ENCODE peak calls at places on chromosome 21, in ten cellular contexts. V is nephron progenitor cell; L is CD8-positive, alpha-beta T cell; X is fibroblast of lung; O is IMR-90; Y is fibroblast of villous mesenchyme; K is lower leg skin; W is GM13977; B is HCT116; H is AG09309. P is an unnamed sample.
A peak's percentile ranks its signal among the peaks of the same experiment; 100 is the strongest.

GRCh38 chr21:38839683-38840286 is 34.1 kb downstream of the ETS2 start:
- DNase-seq in H (peak; percentile 68), O (peak; percentile 94), K (no peak), Y (peak; percentile 96), X (peak; percentile 94), V (no peak), L (no peak), W (no peak), B (peak; percentile 21), P (peak; percentile 97)

GRCh38 chr21:44065428-44065827 is 41.8 kb upstream of the PWP2 start:
- DNase-seq in H (no peak), L (peak; percentile 84), O (peak; percentile 57), B (no peak), W (no peak), X (peak; percentile 13), V (no peak), Y (peak; percentile 85), K (peak; percentile 76), P (peak; percentile 65)

GRCh38 chr21:37711294-37711844 is 204.9 kb downstream of the KCNJ6 start:
- DNase-seq in K (no peak), O (no peak), H (no peak), V (no peak), L (no peak), B (no peak), Y (peak; percentile 46), W (no peak), X (no peak), P (no peak)

GRCh38 chr21:44425307-44425894 is 29.9 kb upstream of the LRRC3 start:
- DNase-seq in X (no peak), L (no peak), O (no peak), K (peak; percentile 81), V (no peak), B (peak; percentile 73), H (no peak), W (no peak), Y (no peak), P (no peak)

GRCh38 chr21:28871388-28872015 is 121.2 kb downstream of the LTN1 start:
- DNase-seq in H (no peak), W (no peak), K (no peak), L (no peak), V (no peak), O (peak; percentile 51), X (peak; percentile 7), B (no peak), Y (peak; percentile 12), P (peak; percentile 51)

GRCh38 chr21:40605094-40605493 is 241.9 kb downstream of the DSCAM start:
- DNase-seq in W (no peak), Y (no peak), K (no peak), L (no peak), H (no peak), O (no peak), X (no peak), B (no peak), V (no peak), P (no peak)

GRCh38 chr21:29504751-29505321 is 206.1 kb downstream of the BACH1 start:
- DNase-seq in L (no peak), H (no peak), O (peak; percentile 72), X (peak; percentile 90), V (no peak), W (no peak), Y (no peak), K (no peak), B (no peak), P (peak; percentile 14)

GRCh38 chr21:17045214-17045835 is 467.5 kb upstream of the CXADR start:
- DNase-seq in B (no peak), O (peak; percentile 15), L (no peak), K (no peak), H (no peak), W (no peak), Y (peak; percentile 14), X (peak; percentile 27), V (no peak), P (peak; percentile 65)

GRCh38 chr21:44834951-44835646 is 17.2 kb upstream of the SUMO3 start:
- DNase-seq in B (no peak), V (no peak), X (no peak), O (no peak), K (no peak), W (no peak), Y (no peak), L (no peak), H (no peak), P (no peak)

GRCh38 chr21:39984613-39985012 is 117.4 kb downstream of the PCP4 start:
- DNase-seq in L (no peak), H (no peak), V (no peak), O (no peak), B (no peak), W (no peak), K (no peak), X (no peak), Y (no peak), P (no peak)

GRCh38 chr21:43907751-43908150 is 42.7 kb downstream of the AGPAT3 start:
- DNase-seq in K (no peak), X (no peak), B (no peak), O (no peak), Y (no peak), V (no peak), W (no peak), H (no peak), L (no peak), P (no peak)

GRCh38 chr21:40793057-40793456 is 53.9 kb downstream of the DSCAM start:
- DNase-seq in H (no peak), W (no peak), K (no peak), B (no peak), O (peak; percentile 10), Y (no peak), V (no peak), L (no peak), X (peak; percentile 68), P (no peak)

GRCh38 chr21:44947111-44947929 is 7.5 kb downstream of the SLX9 start:
- DNase-seq in B (no peak), O (no peak), K (no peak), V (no peak), L (no peak), H (no peak), Y (no peak), W (no peak), X (no peak), P (no peak)

GRCh38 chr21:39863111-39863510 is 4.1 kb upstream of the PCP4 start:
- DNase-seq in K (no peak), X (peak; percentile 56), W (no peak), O (no peak), V (no peak), L (no peak), H (no peak), B (no peak), Y (no peak), P (no peak)

GRCh38 chr21:33828083-33828482 is 87.5 kb downstream of the ATP5PO start:
- DNase-seq in O (no peak), L (no peak), Y (no peak), B (no peak), W (no peak), K (no peak), X (no peak), V (no peak), H (no peak), P (peak; percentile 49)

GRCh38 chr21:44897326-44898010 is 23.2 kb downstream of the ITGB2 start:
- DNase-seq in B (no peak), W (no peak), O (no peak), L (no peak), V (peak; percentile 51), X (no peak), H (no peak), Y (no peak), K (no peak), P (no peak)

GRCh38 chr21:32994305-32994704 is 31.4 kb upstream of the OLIG2 start:
- DNase-seq in L (no peak), H (no peak), K (no peak), W (peak; percentile 32), Y (peak; percentile 12), O (peak; percentile 31), V (no peak), B (no peak), X (peak; percentile 2), P (peak; percentile 35)

GRCh38 chr21:15210235-15210678 is 145.5 kb upstream of the NRIP1 start:
- DNase-seq in B (no peak), O (no peak), X (no peak), Y (peak; percentile 39), W (no peak), K (peak; percentile 87), V (no peak), L (no peak), H (no peak), P (peak; percentile 89)

DNA sequence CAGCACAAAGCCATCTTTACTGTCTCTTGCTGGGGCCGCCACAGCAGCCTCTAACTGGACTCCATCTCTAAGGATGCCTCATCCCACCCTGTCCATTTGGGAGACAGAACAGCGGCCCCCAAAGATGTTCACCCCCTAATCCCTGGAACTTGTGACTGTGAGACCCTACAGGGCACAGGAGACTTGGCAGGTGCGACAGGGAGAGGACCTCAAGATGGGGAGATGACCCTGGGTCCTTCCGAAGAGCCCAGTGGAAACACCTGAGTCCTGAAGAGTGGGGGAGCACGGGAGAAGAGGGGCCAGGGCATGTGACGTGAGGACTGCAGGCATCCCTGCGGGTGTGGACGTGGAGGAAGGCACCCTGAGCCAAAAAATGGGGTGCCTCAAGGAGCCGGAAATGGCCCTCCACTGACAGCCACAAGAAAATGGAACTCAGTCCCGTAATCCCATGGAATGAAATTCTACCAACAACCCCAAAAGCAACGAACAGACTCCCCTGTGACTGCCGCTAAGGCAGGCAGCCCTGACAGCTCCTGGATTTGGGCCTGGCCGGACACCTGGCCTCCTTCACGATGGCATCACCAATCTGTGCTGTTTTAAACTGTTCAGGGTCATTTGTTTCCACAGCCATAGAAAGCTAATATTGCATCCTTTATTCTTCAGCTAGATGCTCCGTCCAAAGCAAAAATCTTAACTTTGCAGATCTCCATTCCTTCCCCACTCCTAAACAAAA is 34.0 kb downstream of the C2CD2 start:
- DNase-seq in L (no peak), H (no peak), Y (no peak), V (no peak), B (no peak), K (no peak), X (no peak), W (no peak), O (no peak), P (no peak)
- TF ChIP-seq CTCF in L (no peak), H (no peak), Y (no peak), V (no peak), B (no peak), K (no peak), X (no peak), W (no peak), O (no peak), P (no peak)

GRCh38 chr21:20971296-20971921 is 26.8 kb upstream of the NCAM2 start:
- DNase-seq in H (no peak), O (peak; percentile 60), B (no peak), X (peak; percentile 56), Y (peak; percentile 27), W (no peak), K (no peak), V (peak; percentile 47), L (no peak), P (peak; percentile 64)
- TF ChIP-seq CTCF in H (no peak), O (peak; percentile 55), B (no peak), X (peak; percentile 63), Y (peak; percentile 30), W (peak; percentile 15), K (no peak), V (peak; percentile 56), L (no peak), P (peak; percentile 52)

GRCh38 chr21:26909972-26910371 is 56.9 kb downstream of the ADAMTS5 start:
- DNase-seq in Y (peak; percentile 33), H (no peak), K (no peak), W (no peak), L (no peak), B (no peak), X (no peak), O (no peak), V (peak; percentile 49), P (peak; percentile 19)
- TF ChIP-seq CTCF in Y (peak; percentile 40), H (no peak), K (no peak), W (no peak), L (no peak), B (no peak), X (peak; percentile 4), O (no peak), V (peak; percentile 32), P (no peak)

GRCh38 chr21:46253610-46254124 is 25.1 kb upstream of the LSS start:
- DNase-seq in V (no peak), X (no peak), B (no peak), O (peak; percentile 24), K (no peak), L (peak; percentile 27), Y (peak; percentile 28), W (no peak), H (no peak), P (peak; percentile 40)
- TF ChIP-seq CTCF in V (no peak), X (no peak), B (no peak), O (no peak), K (no peak), L (no peak), Y (no peak), W (no peak), H (no peak), P (no peak)

P was measured in fibroblast of mammary gland.